ENCODE peak calls at places on chromosomes 11 and 22, in four cellular contexts. S is coronary artery; L is effector memory CD4-positive, alpha-beta T cell; V is GM23248. P is an unnamed sample.

GRCh38 chr11:33701831-33702230 is 1.2 kb upstream of the C11orf91 start:
- DNase-seq in S (no peak), L (no peak), V (peak), P (peak)

GRCh38 chr22:25081409-25081824 is 118.2 kb upstream of the CRYBB3 start:
- DNase-seq in S (no peak), L (no peak), V (peak), P (no peak)

GRCh38 chr11:70068950-70069349 is 9.2 kb upstream of the ANO1 start:
- DNase-seq in S (peak), L (no peak), V (no peak), P (no peak)

GRCh38 chr11:65434057-65434666 is 11.6 kb downstream of the NEAT1 start:
- DNase-seq in S (peak), L (no peak), V (peak), P (no peak)

GRCh38 chr22:27671413-27671721 is 130.2 kb downstream of the MN1 start:
- DNase-seq in S (no peak), L (no peak), V (no peak), P (no peak)

GRCh38 chr11:75689861-75690641 is 21.2 kb upstream of the MAP6 start:
- DNase-seq in S (no peak), L (no peak), V (peak), P (no peak)

GRCh38 chr11:44138286-44138685 is 42.8 kb downstream of the EXT2 start:
- DNase-seq in S (no peak), L (no peak), V (peak), P (no peak)

GRCh38 chr11:88164806-88165205 is 10.4 kb downstream of the RAB38 start:
- DNase-seq in S (no peak), L (no peak), V (no peak), P (no peak)

GRCh38 chr11:100812517-100812916 is 125.4 kb downstream of the ARHGAP42 start:
- DNase-seq in S (no peak), L (no peak), V (no peak), P (no peak)

GRCh38 chr11:57363681-57364080 is 17.3 kb downstream of the PRG3 start:
- DNase-seq in S (no peak), L (no peak), V (no peak), P (no peak)

GRCh38 chr11:111303476-111303875 is 5.1 kb downstream of the POU2AF3 start:
- DNase-seq in S (no peak), L (no peak), V (peak), P (no peak)

GRCh38 chr22:45885171-45885840 is 91.7 kb downstream of the WNT7B start:
- DNase-seq in S (no peak), L (no peak), V (no peak), P (no peak)

GRCh38 chr11:126561327-126561893 is 205.9 kb downstream of the ST3GAL4 start:
- DNase-seq in S (no peak), L (no peak), V (peak), P (no peak)

GRCh38 chr22:42313204-42313603 is 42.8 kb upstream of the TCF20 start:
- DNase-seq in S (no peak), L (no peak), V (no peak), P (no peak)

GRCh38 chr22:20566420-20567260 is 59.2 kb downstream of the MED15 start:
- DNase-seq in S (no peak), L (peak), V (peak), P (no peak)

GRCh38 chr22:22013559-22014284 is 31.1 kb upstream of the TOP3B start:
- DNase-seq in S (no peak), L (no peak), V (no peak), P (no peak)

GRCh38 chr22:42895087-42895486 is 38.0 kb upstream of the ARFGAP3 start:
- DNase-seq in S (no peak), L (no peak), V (no peak), P (no peak)

GRCh38 chr11:32580967-32581366 is 2.7 kb upstream of the EIF3M start:
- DNase-seq in S (no peak), L (no peak), V (peak), P (no peak)

GRCh38 chr11:12692238-12693074 is 18.2 kb downstream of the TEAD1 start:
- DNase-seq in S (peak), L (no peak), V (peak), P (peak)

GRCh38 chr11:30008946-30009525 is 7.8 kb downstream of the KCNA4 start:
- DNase-seq in S (no peak), L (no peak), V (no peak), P (no peak)

GRCh38 chr11:62680825-62681240 is 2.0 kb upstream of the UBXN1 start:
- DNase-seq in S (no peak), L (no peak), V (peak), P (no peak)

GRCh38 chr11:64448599-64449380 is 89.8 kb downstream of the RPS6KA4 start:
- DNase-seq in S (peak), L (peak), V (peak), P (peak)

GRCh38 chr11:115927823-115928329 is 423.7 kb upstream of the CADM1 start:
- DNase-seq in S (no peak), L (no peak), V (no peak), P (no peak)

GRCh38 chr11:115930276-115930675 is 426.1 kb upstream of the CADM1 start:
- DNase-seq in S (no peak), L (no peak), V (no peak), P (no peak)

GRCh38 chr11:115930886-115931537 is 426.8 kb upstream of the CADM1 start:
- DNase-seq in S (no peak), L (no peak), V (no peak), P (no peak)

GRCh38 chr11:115928811-115929210 is 424.6 kb upstream of the CADM1 start:
- DNase-seq in S (no peak), L (no peak), V (no peak), P (no peak)

DNA sequence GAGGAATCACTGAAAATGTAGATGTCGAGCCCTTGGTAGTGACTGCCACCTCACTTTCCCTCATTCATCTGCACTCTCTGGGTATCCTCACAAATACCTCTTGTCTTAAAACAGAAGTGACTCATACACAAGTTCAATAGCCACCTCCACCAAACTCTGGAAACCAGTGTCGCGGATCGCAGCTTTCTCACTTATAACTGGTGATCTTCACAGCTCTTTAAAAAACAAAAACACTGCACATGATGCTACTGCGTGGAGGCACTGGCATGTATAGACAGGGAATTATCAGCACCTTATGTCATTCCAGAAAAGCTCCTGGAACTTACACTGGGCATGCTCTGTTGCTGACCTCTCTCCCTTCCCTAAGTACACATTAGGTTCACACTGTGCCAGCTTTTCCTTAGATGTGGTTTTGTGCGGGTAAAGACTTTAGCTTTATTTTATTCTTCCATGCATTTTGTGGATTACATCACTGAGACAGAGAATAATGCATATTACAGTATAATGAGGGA is 425.5 kb upstream of the CADM1 start:
- DNase-seq in S (no peak), L (no peak), V (no peak), P (no peak)
- H3K27ac ChIP-seq in S (no peak), L (no peak), V (no peak), P (no peak)

DNA sequence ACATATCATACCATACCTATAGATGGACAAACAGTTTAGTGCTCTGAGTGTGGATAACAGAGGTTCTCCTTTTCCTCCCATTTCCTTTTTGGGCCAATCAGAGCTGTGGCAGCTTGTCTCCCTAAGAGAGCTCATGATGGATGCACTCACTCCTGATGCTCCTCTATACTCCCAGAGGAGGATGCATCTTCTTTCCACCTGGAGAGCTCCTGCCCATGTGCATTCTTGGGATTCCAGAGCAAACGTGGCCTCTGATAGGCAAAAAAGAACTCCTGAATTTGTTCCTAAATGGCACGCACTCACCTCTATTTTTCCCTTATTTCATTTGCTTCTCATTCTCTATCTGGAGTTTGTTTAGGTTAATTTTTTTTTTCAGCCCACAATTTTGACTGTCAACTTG is 2.9 kb downstream of the MRGPRX3 start:
- DNase-seq in S (no peak), L (no peak), V (no peak), P (no peak)
- H3K27ac ChIP-seq in S (no peak), L (no peak), V (no peak), P (no peak)

GRCh38 chr11:113677648-113678047 is 28.5 kb downstream of the TMPRSS5 start:
- DNase-seq in S (no peak), L (no peak), V (no peak), P (no peak)
- H3K27ac ChIP-seq in S (no peak), L (no peak), V (no peak), P (no peak)

DNA sequence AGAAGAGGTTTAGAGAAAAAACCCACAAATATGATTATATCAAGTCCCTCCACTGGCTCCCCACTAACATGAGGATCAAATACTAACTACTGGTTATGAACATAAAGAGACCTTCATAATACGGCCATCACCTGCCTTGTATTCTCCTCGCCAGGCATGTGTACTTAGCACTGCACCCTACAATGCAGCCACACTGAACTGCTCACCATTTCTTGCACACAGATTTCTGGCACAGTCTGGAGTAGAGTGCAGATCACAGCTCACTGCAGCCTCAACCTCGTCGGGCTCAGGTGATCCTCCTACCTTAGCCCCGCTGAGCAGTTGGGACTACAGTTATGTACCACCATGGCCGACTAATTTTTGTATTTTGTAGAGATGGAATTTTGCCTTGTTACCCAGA is 13.1 kb downstream of the OSBP start:
- DNase-seq in S (no peak), L (no peak), V (no peak), P (no peak)
- H3K27ac ChIP-seq in S (no peak), L (no peak), V (no peak), P (no peak)

GRCh38 chr11:118715837-118716260 is 36.4 kb upstream of the TREH start:
- DNase-seq in S (no peak), L (no peak), V (peak), P (no peak)
- H3K27ac ChIP-seq in S (peak), L (no peak), V (no peak), P (no peak)

GRCh38 chr11:1743587-1744136 is 6.7 kb downstream of the IFITM10 start:
- DNase-seq in S (peak), L (no peak), V (no peak), P (no peak)
- H3K27ac ChIP-seq in S (no peak), L (no peak), V (no peak), P (peak)